ENCODE peak calls at places on chromosomes 5 and 9, in seven cellular contexts. L is adrenal gland, J is BE2C, H is GM23338, K is left lung, M is NT2/D1, Y is left ventricle myocardium inferior. C is an unnamed sample. For H3K4me1, the result is how much of the 10 kb centered on the place peaks cover.

GRCh38 chr5:173919443-173919842 is 31.3 kb downstream of the CPEB4 start:
- DNase-seq in H (no peak), K (no peak), L (no peak), M (no peak), J (no peak), Y (no peak), C (no peak)

GRCh38 chr5:159448-160172 is 31.7 kb upstream of the LRRC14B start:
- DNase-seq in J (peak), Y (no peak), K (peak), L (no peak), H (no peak), M (no peak), C (no peak)

GRCh38 chr9:91795500-91796241 is 154.4 kb downstream of the ROR2 start:
- DNase-seq in L (no peak), K (no peak), Y (no peak), M (no peak), J (no peak), H (no peak), C (no peak)

GRCh38 chr5:167786871-167787568 is 504.4 kb upstream of the WWC1 start:
- DNase-seq in H (no peak), K (no peak), L (no peak), M (no peak), Y (no peak), J (no peak), C (no peak)

GRCh38 chr9:105355810-105356209 is 92.0 kb upstream of the FSD1L start:
- DNase-seq in M (no peak), H (no peak), Y (no peak), L (no peak), K (no peak), J (no peak), C (no peak)

GRCh38 chr5:38695021-38695961 is 138.8 kb upstream of the LIFR start:
- DNase-seq in Y (no peak), J (no peak), K (no peak), L (no peak), H (no peak), M (no peak), C (no peak)

GRCh38 chr5:174281089-174281488 is 235.6 kb downstream of the NSG2 start:
- DNase-seq in H (no peak), Y (no peak), J (no peak), K (no peak), L (no peak), M (no peak), C (no peak)

GRCh38 chr5:55188656-55189380 is 15.8 kb upstream of the CDC20B start:
- DNase-seq in Y (no peak), L (no peak), M (no peak), J (no peak), K (no peak), H (no peak), C (no peak)

GRCh38 chr5:147538232-147538631 is 28.4 kb upstream of the DPYSL3 start:
- DNase-seq in M (no peak), J (no peak), K (no peak), H (no peak), Y (no peak), L (no peak), C (no peak)

GRCh38 chr5:16540421-16540820 is 74.8 kb upstream of the ZNF622 start:
- DNase-seq in M (no peak), H (no peak), K (no peak), L (no peak), Y (no peak), J (no peak), C (no peak)

GRCh38 chr5:113232246-113232645 is 202.5 kb downstream of the TSSK1B start:
- DNase-seq in M (no peak), Y (no peak), L (no peak), J (no peak), K (no peak), H (no peak), C (no peak)

GRCh38 chr5:16602182-16602581 is 14.6 kb downstream of the RETREG1 start:
- DNase-seq in Y (no peak), J (no peak), L (no peak), K (no peak), H (peak), M (no peak), C (no peak)

GRCh38 chr5:170338933-170339779 is 41.6 kb upstream of the LCP2 start:
- DNase-seq in H (peak), Y (no peak), J (no peak), K (no peak), L (no peak), M (no peak), C (no peak)

GRCh38 chr9:109585841-109586240 is 87.7 kb upstream of the PTPN3 start:
- DNase-seq in J (no peak), H (no peak), Y (no peak), M (no peak), L (no peak), K (no peak), C (no peak)

GRCh38 chr5:36728697-36729543 is 122.5 kb downstream of the SLC1A3 start:
- DNase-seq in L (no peak), M (peak), J (no peak), Y (no peak), K (no peak), H (peak), C (peak)

GRCh38 chr9:72203205-72203803 is 54.1 kb downstream of the GDA start:
- DNase-seq in J (peak), Y (no peak), M (peak), K (no peak), L (no peak), H (peak), C (peak)

GRCh38 chr9:68898781-68899439 is 115.0 kb downstream of the PRKACG start:
- DNase-seq in K (no peak), M (no peak), H (no peak), L (no peak), Y (no peak), J (no peak), C (no peak)

GRCh38 chr9:100030548-100030947 is 68.3 kb downstream of the ERP44 start:
- DNase-seq in Y (no peak), K (no peak), L (no peak), J (no peak), M (no peak), H (no peak), C (no peak)

GRCh38 chr5:88996366-88996765 is 113.4 kb upstream of the MEF2C start:
- DNase-seq in H (no peak), L (no peak), J (no peak), M (no peak), Y (no peak), K (no peak), C (no peak)

GRCh38 chr5:132005591-132005990 is 5.9 kb downstream of the ACSL6 start:
- DNase-seq in K (no peak), H (no peak), M (no peak), J (no peak), Y (no peak), L (no peak), C (no peak)

GRCh38 chr9:72773570-72773969 is 179.3 kb downstream of the ALDH1A1 start:
- DNase-seq in J (no peak), K (no peak), Y (no peak), L (no peak), M (no peak), H (no peak), C (peak)

GRCh38 chr5:122492675-122493074 is 180.6 kb downstream of the SNCAIP start:
- DNase-seq in K (no peak), L (no peak), J (no peak), Y (no peak), H (peak), M (no peak), C (no peak)

DNA sequence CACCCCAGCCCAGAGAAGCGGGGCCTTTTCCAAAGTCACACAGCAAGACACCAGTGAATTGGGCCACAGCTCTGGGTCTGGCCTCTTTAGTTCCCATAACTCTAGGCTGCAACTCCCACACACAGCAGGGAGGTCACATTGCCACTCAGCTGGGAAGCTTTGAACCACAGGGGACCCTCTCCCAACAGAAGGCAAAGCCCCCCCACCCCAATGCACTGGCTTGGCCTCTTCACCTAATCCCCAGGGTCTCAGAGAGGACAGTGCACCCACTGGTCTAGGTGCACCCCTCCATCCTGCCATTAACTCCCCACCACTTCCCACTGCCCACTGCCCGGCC is 156.7 kb upstream of the IER5L start:
- DNase-seq in K (no peak), J (no peak), H (no peak), L (no peak), M (no peak), Y (no peak), C (no peak)
- H3K4me3 ChIP-seq in K (peak), J (peak), H (peak), L (no peak), M (peak), Y (peak), C (no peak)

GRCh38 chr5:52708463-52708862 is 79.3 kb upstream of the ITGA1 start:
- DNase-seq in K (no peak), Y (no peak), M (no peak), L (no peak), H (no peak), J (no peak), C (no peak)
- H3K4me1 ChIP-seq in K (under half), Y (half or more), M (under half), L (under half), H (under half), J (under half), C (under half)

GRCh38 chr5:137896560-137896959 is 7.3 kb downstream of the PKD2L2 start:
- DNase-seq in J (no peak), H (no peak), K (no peak), L (no peak), M (no peak), Y (no peak), C (no peak)
- H3K4me3 ChIP-seq in J (no peak), H (no peak), K (no peak), L (no peak), M (no peak), Y (no peak), C (no peak)

DNA sequence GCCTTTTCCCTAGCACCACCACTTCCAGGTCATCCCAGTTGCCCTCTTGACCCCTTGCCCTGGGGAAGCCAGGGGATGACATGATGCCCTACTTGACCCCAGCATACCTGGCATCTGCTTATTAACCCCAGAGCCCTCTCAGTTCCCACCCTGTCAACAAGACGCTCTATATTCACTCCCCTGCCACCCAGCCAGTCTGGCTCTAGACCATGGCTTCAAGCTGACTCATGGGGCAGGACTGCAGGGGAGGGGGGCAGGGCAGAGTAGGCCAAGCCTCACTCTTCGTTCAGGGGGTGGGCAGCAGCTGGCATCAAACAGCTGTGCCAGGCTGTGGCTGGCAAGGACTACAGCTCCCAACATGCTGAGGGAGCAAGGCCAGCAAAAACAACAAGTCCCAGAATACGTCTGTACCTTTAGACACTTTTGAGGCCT is 5.3 kb downstream of the ATOSB start:
- DNase-seq in J (no peak), H (no peak), L (peak), M (no peak), K (no peak), Y (no peak), C (no peak)
- H3K4me1 ChIP-seq in J (under half), H (under half), L (under half), M (under half), K (half or more), Y (half or more), C (under half)

GRCh38 chr5:138438003-138438723 is 694 bp upstream of the REEP2 start:
- DNase-seq in H (no peak), K (no peak), Y (no peak), J (no peak), M (no peak), L (no peak), C (no peak)

GRCh38 chr5:138441221-138441620 is 2.4 kb downstream of the REEP2 start:
- DNase-seq in L (no peak), J (no peak), K (no peak), H (no peak), M (no peak), Y (no peak), C (no peak)

GRCh38 chr5:138439537-138440225 is 824 bp downstream of the REEP2 start:
- DNase-seq in M (no peak), L (no peak), K (no peak), Y (no peak), H (peak), J (peak), C (no peak)

GRCh38 chr5:138440226-138441073 is 1.6 kb downstream of the REEP2 start:
- DNase-seq in K (no peak), M (no peak), L (no peak), Y (no peak), J (no peak), H (no peak), C (no peak)

DNA sequence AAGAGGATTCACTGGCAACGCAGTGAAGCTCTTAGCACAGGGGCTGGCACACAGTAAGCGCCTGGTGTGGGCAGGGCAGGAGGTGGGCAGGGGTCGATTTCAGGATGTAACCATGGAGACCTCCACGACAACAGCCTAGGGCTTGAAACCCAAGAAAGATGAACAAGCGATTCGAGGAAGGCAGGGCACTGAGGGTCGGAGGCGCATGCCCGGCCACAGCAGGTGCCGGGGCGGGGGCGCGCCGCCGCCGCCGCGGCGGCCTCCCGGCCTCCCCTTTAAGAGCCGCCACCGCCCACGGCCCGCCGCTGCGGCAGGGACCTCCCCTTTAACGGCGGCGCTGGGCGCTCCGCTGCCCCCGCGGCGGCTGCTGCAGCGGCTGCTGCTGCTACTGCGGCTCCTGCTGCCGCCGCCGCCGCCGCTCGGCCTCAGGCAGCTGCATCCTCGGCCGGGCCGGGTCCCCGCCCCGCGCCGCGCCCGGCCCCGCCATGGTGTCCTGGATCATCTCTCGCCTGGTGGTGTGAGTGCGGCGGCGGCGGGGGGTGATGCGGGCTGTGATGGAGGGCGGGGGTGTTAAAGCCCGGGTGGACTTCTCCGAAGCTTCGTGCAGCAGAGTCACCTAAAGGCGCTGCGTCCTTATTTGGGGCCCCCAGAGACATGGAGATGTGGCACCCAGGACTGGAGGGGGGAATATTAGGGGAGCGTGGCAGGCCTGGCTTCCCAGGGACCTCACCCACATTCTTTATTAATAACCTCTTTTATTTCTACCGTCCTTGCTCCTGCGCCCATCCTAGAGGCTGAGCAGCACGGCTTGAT is at the start of gene REEP2:
- DNase-seq in Y (peak), H (peak), K (peak), M (peak), J (peak), L (no peak), C (peak)
- H3K4me3 ChIP-seq in Y (peak), H (peak), K (peak), M (peak), J (peak), L (no peak), C (peak)

DNA sequence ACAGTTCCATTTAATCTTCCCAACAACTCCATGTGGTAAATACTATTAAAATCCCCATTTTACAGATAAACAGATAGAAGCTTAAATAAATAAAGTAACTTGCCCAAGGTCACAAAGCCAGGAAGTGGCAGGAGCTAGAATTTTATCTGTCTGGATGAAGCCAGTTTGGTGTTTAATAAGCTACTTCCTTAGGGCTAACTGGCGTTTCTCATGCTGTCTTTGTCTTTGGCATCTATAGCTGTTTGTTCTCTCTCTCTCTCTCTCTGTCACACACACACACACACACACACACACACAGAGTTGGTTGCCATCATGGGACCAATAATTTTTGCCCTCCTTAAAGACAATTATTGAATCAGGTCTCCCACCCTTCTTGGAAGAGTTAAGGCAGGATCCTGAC is 8.6 kb upstream of the ADRA1B start:
- DNase-seq in J (no peak), H (no peak), L (no peak), Y (no peak), K (no peak), M (no peak), C (no peak)
- H3K4me1 ChIP-seq in J (under half), H (under half), L (under half), Y (under half), K (under half), M (under half), C (under half)

DNA sequence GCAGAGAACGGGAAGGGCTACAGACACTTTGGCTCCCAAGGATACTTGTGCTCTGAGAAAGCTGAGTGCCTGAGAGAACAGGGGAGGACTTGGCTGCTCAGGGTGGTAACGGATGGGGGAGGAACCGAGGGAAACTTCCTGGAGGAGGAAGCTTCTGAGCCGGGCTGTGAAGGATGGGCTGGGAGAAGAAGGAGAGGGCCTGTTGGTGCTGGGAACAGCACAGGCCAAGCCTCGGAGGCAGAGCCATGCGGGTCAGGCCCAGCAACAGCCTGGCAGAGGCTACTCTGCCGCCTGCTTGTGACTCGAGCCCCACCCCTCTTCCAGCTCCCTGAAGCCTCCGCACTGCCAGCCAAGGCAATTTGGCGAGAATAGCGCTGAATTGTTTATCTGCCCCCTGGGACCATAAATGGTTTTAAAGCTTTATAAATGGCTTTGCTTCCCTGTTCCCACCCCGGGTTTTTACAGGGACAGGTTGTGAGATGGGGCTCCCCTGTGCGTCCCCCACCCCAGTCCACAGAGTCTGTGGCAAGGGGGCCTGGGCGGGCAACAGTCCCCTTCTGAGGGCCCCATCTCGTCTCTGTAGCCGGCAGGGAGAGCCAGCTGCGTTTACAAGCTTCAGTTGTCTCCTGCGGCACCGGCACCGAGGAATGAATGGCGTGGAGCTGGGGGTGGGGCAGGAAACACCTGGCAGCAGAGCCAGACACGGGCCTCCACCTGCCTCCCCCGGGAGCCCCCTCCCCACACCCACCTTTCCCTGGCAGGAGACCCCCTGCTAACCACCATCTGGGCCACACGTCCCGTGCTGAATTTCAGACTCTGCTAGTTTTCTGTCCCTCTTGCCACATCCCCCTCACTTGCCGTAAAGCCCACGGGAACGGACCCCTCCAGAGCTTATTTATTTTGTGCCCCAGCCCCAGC is 24.4 kb downstream of the FAM163B start:
- DNase-seq in M (no peak), Y (no peak), J (peak), K (peak), H (peak), L (no peak), C (peak)
- H3K4me3 ChIP-seq in M (no peak), Y (no peak), J (peak), K (no peak), H (peak), L (no peak), C (no peak)

GRCh38 chr5:68247627-68248026 is 32.1 kb downstream of the PIK3R1 start:
- DNase-seq in H (no peak), M (no peak), Y (no peak), L (no peak), J (no peak), K (no peak), C (no peak)
- H3K4me1 ChIP-seq in H (under half), M (under half), Y (half or more), L (under half), J (under half), K (half or more), C (under half)

DNA sequence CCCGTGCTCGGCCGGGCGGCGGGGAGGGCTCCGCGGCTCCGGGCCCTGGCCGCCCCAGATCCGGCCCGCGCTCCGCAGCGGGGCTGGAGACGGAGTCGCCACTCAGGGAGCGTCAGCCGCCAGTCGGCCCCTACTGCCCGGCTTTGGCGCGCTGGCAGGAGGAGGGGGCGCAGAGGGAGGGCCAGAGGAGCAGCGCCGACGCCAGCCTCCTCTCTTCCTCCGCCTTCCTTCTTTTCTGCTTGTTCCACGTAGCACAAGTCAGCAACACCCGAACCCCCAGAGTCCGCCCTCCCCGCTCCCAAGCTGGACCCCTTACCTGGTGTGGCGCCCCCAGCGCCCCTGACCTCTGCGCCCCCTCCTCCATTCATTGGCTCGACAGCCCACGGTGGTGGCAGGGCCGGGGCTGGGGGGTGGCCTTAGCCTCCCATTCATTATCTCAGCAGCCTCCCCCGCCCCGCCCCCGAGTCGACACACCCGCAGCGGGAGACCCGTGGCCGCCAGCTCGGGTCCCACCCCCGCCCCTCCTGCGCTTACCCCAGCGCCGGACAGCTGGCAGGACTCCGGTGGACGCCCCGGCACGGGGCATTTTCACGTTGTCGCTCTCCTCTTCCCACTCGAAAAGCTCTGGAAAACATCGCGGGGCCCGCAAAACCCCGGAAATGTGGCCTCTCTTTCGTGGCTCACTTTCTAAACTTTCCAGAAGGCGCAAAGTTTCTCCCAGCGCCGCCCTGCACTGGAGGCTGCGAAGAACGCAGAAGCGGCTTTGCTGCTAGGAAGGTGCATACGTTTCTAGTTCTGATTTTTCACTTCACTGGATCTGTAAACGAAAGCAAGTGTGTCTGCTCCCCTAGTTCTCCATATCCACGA is at the start of gene LPAR1:
- DNase-seq in J (peak), K (peak), M (no peak), Y (peak), L (peak), H (peak), C (no peak)
- H3K4me3 ChIP-seq in J (peak), K (peak), M (peak), Y (peak), L (no peak), H (peak), C (peak)